ENCODE peak calls at places on chromosomes 4 and X, in ten cellular contexts. One of them, this sample, is unnamed.

GRCh38 chr4:88610771-88611170 is 18.5 kb downstream of the HERC3 start:
- DNase-seq in choroid plexus epithelial cell: no peak
- DNase-seq in coronary artery: no peak
- DNase-seq in fibroblast of lung: peak; percentile 90
- DNase-seq in GM06990: no peak
- DNase-seq in esophagus squamous epithelium: no peak
- DNase-seq in fibroblast of mammary gland: peak; percentile 89
- DNase-seq in foreskin fibroblast: peak; percentile 56
- DNase-seq in cardiac fibroblast: peak; percentile 45
- DNase-seq in IMR-90: peak; percentile 31
- DNase-seq in this sample: peak; percentile 50

GRCh38 chr4:56908206-56909082 is 744 bp downstream of the REST start:
- DNase-seq in fibroblast of lung: peak; percentile 74
- DNase-seq in GM06990: peak; percentile 83
- DNase-seq in IMR-90: peak; percentile 68
- DNase-seq in choroid plexus epithelial cell: peak; percentile 71
- DNase-seq in fibroblast of mammary gland: peak; percentile 49
- DNase-seq in coronary artery: peak; percentile 84
- DNase-seq in esophagus squamous epithelium: no peak
- DNase-seq in cardiac fibroblast: peak; percentile 65
- DNase-seq in foreskin fibroblast: peak; percentile 88
- DNase-seq in this sample: peak; percentile 75

GRCh38 chrX:96924581-96924980 is 40.9 kb downstream of the RPA4 start:
- DNase-seq in fibroblast of mammary gland: no peak
- DNase-seq in fibroblast of lung: no peak
- DNase-seq in GM06990: no peak
- DNase-seq in choroid plexus epithelial cell: no peak
- DNase-seq in foreskin fibroblast: no peak
- DNase-seq in cardiac fibroblast: no peak
- DNase-seq in coronary artery: no peak
- DNase-seq in IMR-90: no peak
- DNase-seq in esophagus squamous epithelium: no peak
- DNase-seq in this sample: no peak

GRCh38 chr4:170109586-170110289 is 20.0 kb upstream of the AADAT start:
- DNase-seq in fibroblast of lung: peak; percentile 51
- DNase-seq in cardiac fibroblast: peak; percentile 16
- DNase-seq in choroid plexus epithelial cell: peak; percentile 30
- DNase-seq in IMR-90: no peak
- DNase-seq in GM06990: no peak
- DNase-seq in fibroblast of mammary gland: peak; percentile 90
- DNase-seq in foreskin fibroblast: peak; percentile 84
- DNase-seq in esophagus squamous epithelium: no peak
- DNase-seq in coronary artery: no peak
- DNase-seq in this sample: peak; percentile 13

GRCh38 chrX:22323541-22323940 is 50.8 kb downstream of the CBLL2 start:
- DNase-seq in foreskin fibroblast: peak; percentile 60
- DNase-seq in choroid plexus epithelial cell: peak; percentile 70
- DNase-seq in fibroblast of lung: peak; percentile 81
- DNase-seq in cardiac fibroblast: peak; percentile 76
- DNase-seq in IMR-90: peak; percentile 77
- DNase-seq in GM06990: no peak
- DNase-seq in fibroblast of mammary gland: peak; percentile 82
- DNase-seq in coronary artery: no peak
- DNase-seq in esophagus squamous epithelium: no peak
- DNase-seq in this sample: peak; percentile 3

GRCh38 chrX:148811236-148811635 is 310.8 kb downstream of the AFF2 start:
- DNase-seq in esophagus squamous epithelium: no peak
- DNase-seq in IMR-90: peak; percentile 0
- DNase-seq in foreskin fibroblast: peak; percentile 4
- DNase-seq in GM06990: no peak
- DNase-seq in cardiac fibroblast: peak; percentile 43
- DNase-seq in coronary artery: no peak
- DNase-seq in choroid plexus epithelial cell: peak; percentile 0
- DNase-seq in fibroblast of lung: peak; percentile 52
- DNase-seq in fibroblast of mammary gland: peak; percentile 5
- DNase-seq in this sample: peak; percentile 1

GRCh38 chr4:8477676-8478075 is 37.1 kb downstream of the TRMT44 start:
- DNase-seq in fibroblast of mammary gland: no peak
- DNase-seq in GM06990: no peak
- DNase-seq in coronary artery: no peak
- DNase-seq in esophagus squamous epithelium: no peak
- DNase-seq in IMR-90: no peak
- DNase-seq in choroid plexus epithelial cell: no peak
- DNase-seq in foreskin fibroblast: no peak
- DNase-seq in fibroblast of lung: no peak
- DNase-seq in cardiac fibroblast: no peak
- DNase-seq in this sample: no peak

GRCh38 chrX:7145454-7145853 is 2.1 kb upstream of the STS start:
- DNase-seq in cardiac fibroblast: no peak
- DNase-seq in GM06990: no peak
- DNase-seq in foreskin fibroblast: no peak
- DNase-seq in fibroblast of mammary gland: no peak
- DNase-seq in IMR-90: peak; percentile 34
- DNase-seq in esophagus squamous epithelium: no peak
- DNase-seq in choroid plexus epithelial cell: no peak
- DNase-seq in fibroblast of lung: no peak
- DNase-seq in coronary artery: no peak
- DNase-seq in this sample: peak; percentile 32

GRCh38 chr4:54495091-54495490 is 162.7 kb upstream of the KIT start:
- DNase-seq in IMR-90: peak; percentile 16
- DNase-seq in fibroblast of lung: peak; percentile 12
- DNase-seq in esophagus squamous epithelium: no peak
- DNase-seq in fibroblast of mammary gland: no peak
- DNase-seq in GM06990: no peak
- DNase-seq in cardiac fibroblast: no peak
- DNase-seq in foreskin fibroblast: peak; percentile 45
- DNase-seq in choroid plexus epithelial cell: no peak
- DNase-seq in coronary artery: no peak
- DNase-seq in this sample: peak; percentile 20

GRCh38 chr4:30825008-30825765 is 105.0 kb downstream of the PCDH7 start:
- DNase-seq in fibroblast of mammary gland: no peak
- DNase-seq in fibroblast of lung: peak; percentile 67
- DNase-seq in GM06990: no peak
- DNase-seq in coronary artery: no peak
- DNase-seq in choroid plexus epithelial cell: peak; percentile 19
- DNase-seq in esophagus squamous epithelium: no peak
- DNase-seq in cardiac fibroblast: no peak
- DNase-seq in foreskin fibroblast: peak; percentile 35
- DNase-seq in IMR-90: peak; percentile 30
- DNase-seq in this sample: no peak

GRCh38 chrX:140151316-140151715 is 186.0 kb upstream of the CXorf66 start:
- DNase-seq in cardiac fibroblast: no peak
- DNase-seq in esophagus squamous epithelium: no peak
- DNase-seq in GM06990: no peak
- DNase-seq in fibroblast of lung: peak; percentile 13
- DNase-seq in foreskin fibroblast: no peak
- DNase-seq in choroid plexus epithelial cell: no peak
- DNase-seq in fibroblast of mammary gland: no peak
- DNase-seq in coronary artery: no peak
- DNase-seq in IMR-90: no peak
- DNase-seq in this sample: no peak

GRCh38 chr4:17597517-17597916 is 16.9 kb upstream of the MED28 start:
- DNase-seq in choroid plexus epithelial cell: peak; percentile 35
- DNase-seq in esophagus squamous epithelium: no peak
- DNase-seq in fibroblast of lung: no peak
- DNase-seq in GM06990: no peak
- DNase-seq in fibroblast of mammary gland: peak; percentile 14
- DNase-seq in coronary artery: no peak
- DNase-seq in cardiac fibroblast: peak; percentile 23
- DNase-seq in IMR-90: peak; percentile 6
- DNase-seq in foreskin fibroblast: peak; percentile 65
- DNase-seq in this sample: no peak

GRCh38 chrX:40150503-40150902 is 52.7 kb upstream of the BCOR start:
- DNase-seq in coronary artery: no peak
- DNase-seq in cardiac fibroblast: no peak
- DNase-seq in IMR-90: no peak
- DNase-seq in fibroblast of lung: no peak
- DNase-seq in esophagus squamous epithelium: no peak
- DNase-seq in GM06990: no peak
- DNase-seq in foreskin fibroblast: peak; percentile 31
- DNase-seq in fibroblast of mammary gland: no peak
- DNase-seq in choroid plexus epithelial cell: no peak
- DNase-seq in this sample: no peak
- TF ChIP-seq CTCF in coronary artery: no peak
- TF ChIP-seq CTCF in cardiac fibroblast: no peak
- TF ChIP-seq CTCF in IMR-90: no peak
- TF ChIP-seq CTCF in fibroblast of lung: peak; percentile 7
- TF ChIP-seq CTCF in esophagus squamous epithelium: no peak
- TF ChIP-seq CTCF in GM06990: no peak
- TF ChIP-seq CTCF in foreskin fibroblast: no peak
- TF ChIP-seq CTCF in fibroblast of mammary gland: no peak
- TF ChIP-seq CTCF in choroid plexus epithelial cell: no peak
- TF ChIP-seq CTCF in this sample: no peak

DNA sequence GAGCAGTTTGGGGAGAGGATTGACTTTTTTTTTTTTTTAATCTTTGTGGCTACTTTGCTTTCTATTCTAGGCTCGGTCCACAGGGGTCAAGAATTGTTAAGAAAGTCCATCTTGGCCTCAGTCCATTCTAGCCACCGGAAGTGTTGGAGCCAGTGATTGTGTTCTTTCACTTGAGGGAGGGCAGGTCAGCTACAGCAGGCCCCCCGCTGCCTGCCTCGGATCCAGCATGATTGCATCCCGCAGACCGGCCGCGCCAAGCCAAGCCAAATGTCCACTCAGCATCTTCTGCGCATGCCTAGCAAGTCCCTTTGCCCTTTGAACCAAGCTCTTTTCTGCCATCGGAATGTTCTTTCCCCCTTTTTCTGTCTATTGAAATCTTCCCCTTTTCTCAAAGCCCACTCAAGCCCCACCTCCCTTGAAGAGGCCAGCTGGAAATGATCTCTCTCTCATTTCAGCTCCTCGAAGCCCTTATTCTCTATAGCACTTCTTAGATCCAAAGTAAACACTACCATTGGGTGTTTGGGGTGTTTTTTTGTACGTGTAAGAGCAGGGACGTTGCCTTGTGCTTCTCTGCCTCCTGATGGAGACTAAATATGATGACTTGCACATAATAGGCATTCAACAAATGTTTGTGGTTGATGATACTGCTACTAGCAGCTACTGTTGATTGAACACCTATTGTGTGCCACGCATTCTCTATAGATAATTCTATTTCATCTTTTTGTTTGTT is 147.8 kb upstream of the BCOR start:
- DNase-seq in GM06990: no peak
- DNase-seq in fibroblast of mammary gland: peak; percentile 18
- DNase-seq in cardiac fibroblast: peak; percentile 65
- DNase-seq in choroid plexus epithelial cell: peak; percentile 90
- DNase-seq in coronary artery: no peak
- DNase-seq in esophagus squamous epithelium: no peak
- DNase-seq in IMR-90: no peak
- DNase-seq in foreskin fibroblast: peak; percentile 19
- DNase-seq in fibroblast of lung: peak; percentile 73
- DNase-seq in this sample: peak; percentile 53
- H3K4me3 ChIP-seq in GM06990: no peak overlapping the region
- H3K4me3 ChIP-seq in fibroblast of mammary gland: no peak overlapping the region
- H3K4me3 ChIP-seq in cardiac fibroblast: peak overlapping the region; percentile 26
- H3K4me3 ChIP-seq in choroid plexus epithelial cell: no peak overlapping the region
- H3K4me3 ChIP-seq in coronary artery: no peak overlapping the region
- H3K4me3 ChIP-seq in esophagus squamous epithelium: no peak overlapping the region
- H3K4me3 ChIP-seq in IMR-90: no peak overlapping the region
- H3K4me3 ChIP-seq in foreskin fibroblast: no peak overlapping the region
- H3K4me3 ChIP-seq in fibroblast of lung: no peak overlapping the region
- H3K4me3 ChIP-seq in this sample: no peak overlapping the region

GRCh38 chrX:66022742-66023725 is 16.8 kb downstream of the VSIG4 start:
- DNase-seq in fibroblast of lung: no peak
- DNase-seq in GM06990: no peak
- DNase-seq in coronary artery: no peak
- DNase-seq in cardiac fibroblast: peak; percentile 3
- DNase-seq in choroid plexus epithelial cell: no peak
- DNase-seq in fibroblast of mammary gland: no peak
- DNase-seq in IMR-90: no peak
- DNase-seq in foreskin fibroblast: no peak
- DNase-seq in esophagus squamous epithelium: no peak
- DNase-seq in this sample: no peak
- TF ChIP-seq CTCF in fibroblast of lung: no peak
- TF ChIP-seq CTCF in GM06990: peak; percentile 36
- TF ChIP-seq CTCF in coronary artery: no peak
- TF ChIP-seq CTCF in cardiac fibroblast: peak; percentile 10
- TF ChIP-seq CTCF in choroid plexus epithelial cell: no peak
- TF ChIP-seq CTCF in fibroblast of mammary gland: peak; percentile 20
- TF ChIP-seq CTCF in IMR-90: peak; percentile 12
- TF ChIP-seq CTCF in foreskin fibroblast: no peak
- TF ChIP-seq CTCF in esophagus squamous epithelium: no peak
- TF ChIP-seq CTCF in this sample: no peak

GRCh38 chr4:119628281-119629141 is at the start of gene PDE5A:
- DNase-seq in cardiac fibroblast: peak; percentile 77
- DNase-seq in fibroblast of lung: peak; percentile 80
- DNase-seq in GM06990: peak; percentile 83
- DNase-seq in coronary artery: peak; percentile 89
- DNase-seq in fibroblast of mammary gland: peak; percentile 58
- DNase-seq in foreskin fibroblast: peak; percentile 93
- DNase-seq in IMR-90: peak; percentile 80
- DNase-seq in esophagus squamous epithelium: peak; percentile 8
- DNase-seq in choroid plexus epithelial cell: peak; percentile 79
- DNase-seq in this sample: peak; percentile 88

GRCh38 chr4:119629142-119629471 is 503 bp upstream of the PDE5A start:
- DNase-seq in fibroblast of mammary gland: no peak
- DNase-seq in cardiac fibroblast: no peak
- DNase-seq in esophagus squamous epithelium: no peak
- DNase-seq in foreskin fibroblast: no peak
- DNase-seq in choroid plexus epithelial cell: no peak
- DNase-seq in coronary artery: no peak
- DNase-seq in GM06990: no peak
- DNase-seq in IMR-90: no peak
- DNase-seq in fibroblast of lung: no peak
- DNase-seq in this sample: no peak

GRCh38 chr4:119627267-119628190 is 1.1 kb downstream of the PDE5A start:
- DNase-seq in cardiac fibroblast: peak; percentile 49
- DNase-seq in esophagus squamous epithelium: no peak
- DNase-seq in coronary artery: peak; percentile 87
- DNase-seq in GM06990: peak; percentile 62
- DNase-seq in foreskin fibroblast: peak; percentile 80
- DNase-seq in IMR-90: peak; percentile 86
- DNase-seq in fibroblast of lung: peak; percentile 80
- DNase-seq in fibroblast of mammary gland: peak; percentile 28
- DNase-seq in choroid plexus epithelial cell: peak; percentile 60
- DNase-seq in this sample: peak; percentile 75

GRCh38 chr4:119626943-119627266 is 1.7 kb downstream of the PDE5A start:
- DNase-seq in fibroblast of mammary gland: no peak
- DNase-seq in cardiac fibroblast: no peak
- DNase-seq in GM06990: no peak
- DNase-seq in IMR-90: no peak
- DNase-seq in coronary artery: no peak
- DNase-seq in foreskin fibroblast: no peak
- DNase-seq in fibroblast of lung: no peak
- DNase-seq in esophagus squamous epithelium: no peak
- DNase-seq in choroid plexus epithelial cell: no peak
- DNase-seq in this sample: no peak

GRCh38 chr4:119626420-119626819 is 2.2 kb downstream of the PDE5A start:
- DNase-seq in cardiac fibroblast: peak; percentile 24
- DNase-seq in foreskin fibroblast: peak; percentile 32
- DNase-seq in IMR-90: no peak
- DNase-seq in GM06990: no peak
- DNase-seq in fibroblast of lung: no peak
- DNase-seq in fibroblast of mammary gland: no peak
- DNase-seq in choroid plexus epithelial cell: peak; percentile 41
- DNase-seq in coronary artery: no peak
- DNase-seq in esophagus squamous epithelium: no peak
- DNase-seq in this sample: peak; percentile 28
- H3K4me3 ChIP-seq in cardiac fibroblast: peak overlapping the region; percentile 76
- H3K4me3 ChIP-seq in foreskin fibroblast: peak overlapping the region; percentile 90
- H3K4me3 ChIP-seq in IMR-90: peak overlapping the region; percentile 93
- H3K4me3 ChIP-seq in GM06990: no peak overlapping the region
- H3K4me3 ChIP-seq in fibroblast of lung: peak overlapping the region; percentile 100
- H3K4me3 ChIP-seq in fibroblast of mammary gland: peak overlapping the region; percentile 72
- H3K4me3 ChIP-seq in choroid plexus epithelial cell: peak overlapping the region; percentile 85
- H3K4me3 ChIP-seq in coronary artery: peak overlapping the region; percentile 85
- H3K4me3 ChIP-seq in esophagus squamous epithelium: peak overlapping the region; percentile 52
- H3K4me3 ChIP-seq in this sample: peak overlapping the region; percentile 89

This sample was measured in fibroblast of villous mesenchyme.